ENCODE peak calls at places on chromosome 9, in six cellular contexts. Y is NCI-H345, W is KG1, E is GM13976, C is T-cell, U is HCEC 1CT. K is an unnamed sample.

GRCh38 chr9:37903831-37904646 is at the start of gene SLC25A51:
- DNase-seq in Y (peak), W (peak), E (peak), C (peak), U (peak), K (peak)

GRCh38 chr9:32570262-32570661 is 2.7 kb downstream of the NDUFB6 start:
- DNase-seq in Y (no peak), W (no peak), E (no peak), C (no peak), U (no peak), K (no peak)

GRCh38 chr9:7967851-7968250 is 168.3 kb upstream of the DMAC1 start:
- DNase-seq in Y (no peak), W (no peak), E (no peak), C (no peak), U (no peak), K (no peak)

GRCh38 chr9:81492710-81493447 is 196.5 kb downstream of the TLE1 start:
- DNase-seq in Y (no peak), W (no peak), E (no peak), C (no peak), U (peak), K (no peak)

GRCh38 chr9:117516676-117517632 is 102.1 kb upstream of the ASTN2 start:
- DNase-seq in Y (peak), W (no peak), E (no peak), C (no peak), U (no peak), K (no peak)

GRCh38 chr9:3331801-3332200 is 194.0 kb downstream of the RFX3 start:
- DNase-seq in Y (no peak), W (no peak), E (no peak), C (no peak), U (peak), K (no peak)

GRCh38 chr9:115615821-115616665 is 498.1 kb upstream of the TNC start:
- DNase-seq in Y (no peak), W (no peak), E (no peak), C (no peak), U (peak), K (no peak)

GRCh38 chr9:68507098-68507795 is 33.4 kb downstream of the TMEM252 start:
- DNase-seq in Y (no peak), W (no peak), E (peak), C (no peak), U (no peak), K (peak)

GRCh38 chr9:114155967-114156294 is 594 bp downstream of the COL27A1 start:
- DNase-seq in Y (no peak), W (no peak), E (no peak), C (no peak), U (no peak), K (no peak)

GRCh38 chr9:1918642-1919041 is 96.5 kb upstream of the SMARCA2 start:
- DNase-seq in Y (no peak), W (no peak), E (no peak), C (no peak), U (no peak), K (no peak)